ENCODE peak calls at places on chromosomes 13 and 19, in ten cellular contexts. I is stomach, Z is testis, M is lower leg skin, Q is prostate gland, F is adrenal gland, K is tibial nerve, J is heart left ventricle, S is GM12892, N is NB4. T is an unnamed sample.

GRCh38 chr19:54630784-54631183 is 500 bp downstream of the LILRB1 start:
- DNase-seq in F (no peak), J (no peak), K (no peak), N (peak), Q (no peak), M (no peak), S (no peak), I (no peak), Z (no peak), T (no peak)

GRCh38 chr19:38228005-38228377 is 4.0 kb upstream of the DPF1 start:
- DNase-seq in K (no peak), S (no peak), I (no peak), N (no peak), F (no peak), J (no peak), Q (no peak), M (no peak), Z (no peak), T (no peak)

GRCh38 chr19:19447536-19448237 is 42.2 kb downstream of the GATAD2A start:
- DNase-seq in I (no peak), K (no peak), N (peak), J (no peak), M (no peak), Q (no peak), F (peak), Z (no peak), S (no peak), T (no peak)

GRCh38 chr13:52348081-52348480 is 57.9 kb downstream of the THSD1 start:
- DNase-seq in F (no peak), K (no peak), I (no peak), M (no peak), N (no peak), J (no peak), S (no peak), Z (no peak), Q (no peak), T (peak)

GRCh38 chr13:76856141-76856571 is 30.0 kb downstream of the KCTD12 start:
- DNase-seq in Q (no peak), S (no peak), J (no peak), Z (no peak), I (no peak), K (no peak), N (peak), F (no peak), M (no peak), T (no peak)

GRCh38 chr19:54333586-54334298 is 5.2 kb downstream of the LILRA4 start:
- DNase-seq in Z (no peak), N (no peak), M (peak), F (no peak), J (no peak), I (no peak), S (no peak), Q (no peak), K (no peak), T (no peak)

GRCh38 chr13:42378383-42378780 is 106.4 kb downstream of the AKAP11 start:
- DNase-seq in F (no peak), Z (no peak), I (no peak), S (no peak), N (no peak), Q (no peak), J (no peak), K (no peak), M (no peak), T (no peak)

GRCh38 chr13:113466321-113466836 is 13.1 kb upstream of the ADPRHL1 start:
- DNase-seq in I (no peak), J (no peak), N (no peak), Z (no peak), Q (no peak), K (no peak), S (no peak), M (no peak), F (no peak), T (no peak)

GRCh38 chr19:41426952-41427646 is at the start of gene B3GNT8:
- DNase-seq in F (peak), J (peak), Z (peak), S (peak), I (peak), K (peak), N (peak), Q (peak), M (peak), T (peak)

GRCh38 chr13:28819748-28820098 is 416 bp upstream of the MTUS2 start:
- DNase-seq in J (peak), F (peak), S (peak), K (no peak), N (peak), I (peak), Z (peak), M (no peak), Q (no peak), T (peak)

GRCh38 chr19:6718741-6719539 is 1.5 kb downstream of the C3 start:
- DNase-seq in S (no peak), K (no peak), M (no peak), N (peak), Q (no peak), J (no peak), F (peak), I (no peak), Z (peak), T (peak)

GRCh38 chr19:46369817-46370216 is 22.9 kb downstream of the PPP5C start:
- DNase-seq in N (no peak), J (no peak), S (no peak), K (no peak), Z (no peak), Q (no peak), F (no peak), M (no peak), I (no peak), T (no peak)

GRCh38 chr19:50511069-50511822 is at the start of gene JOSD2:
- DNase-seq in N (peak), M (peak), I (peak), S (peak), J (peak), Q (peak), Z (peak), K (peak), F (peak), T (peak)
- TF ChIP-seq POLR2A in N (peak), M (no peak), I (no peak), S (peak), J (no peak), Q (peak), Z (peak), K (peak), F (peak), T (peak)

GRCh38 chr19:40232479-40232878 is 6.0 kb upstream of the CCNP start:
- DNase-seq in N (no peak), F (no peak), M (no peak), I (no peak), Z (no peak), Q (no peak), J (no peak), K (no peak), S (no peak), T (no peak)
- TF ChIP-seq POLR2A in N (no peak), F (no peak), M (no peak), I (no peak), Z (no peak), Q (no peak), J (no peak), K (no peak), S (no peak), T (no peak)

GRCh38 chr13:32124743-32125142 is 93.2 kb downstream of the FRY start:
- DNase-seq in J (no peak), Q (no peak), F (no peak), Z (no peak), K (no peak), S (no peak), I (no peak), M (no peak), N (peak), T (no peak)

GRCh38 chr13:32125221-32125621 is 93.6 kb downstream of the FRY start:
- DNase-seq in Q (no peak), F (no peak), S (no peak), Z (no peak), N (peak), K (peak), M (no peak), I (no peak), J (no peak), T (no peak)

GRCh38 chr13:32126756-32127155 is 95.2 kb downstream of the FRY start:
- DNase-seq in Z (no peak), F (no peak), K (no peak), M (no peak), N (no peak), J (no peak), I (no peak), Q (no peak), S (no peak), T (no peak)

GRCh38 chr13:32126298-32126697 is 94.7 kb downstream of the FRY start:
- DNase-seq in Q (no peak), I (no peak), J (no peak), Z (no peak), K (no peak), F (no peak), N (no peak), M (no peak), S (no peak), T (no peak)

DNA sequence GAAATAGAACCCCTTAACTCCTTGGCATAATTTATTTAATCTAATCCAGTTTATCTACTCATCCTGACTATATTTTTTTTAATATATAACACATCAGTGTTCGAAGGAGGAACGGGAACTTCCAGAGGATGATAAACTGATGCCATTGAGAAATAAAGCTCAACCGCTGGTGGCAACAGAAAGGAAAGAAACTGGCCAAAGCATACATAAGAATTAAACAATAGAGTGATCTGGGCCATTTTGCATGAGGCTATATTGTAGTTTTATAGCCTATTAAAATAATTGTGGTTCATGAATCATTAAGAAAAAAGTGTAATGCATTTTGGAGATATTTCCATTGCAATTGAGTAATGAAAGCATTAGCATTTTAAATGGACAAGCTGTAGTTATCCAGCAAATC is 94.2 kb downstream of the FRY start:
- DNase-seq in I (no peak), K (no peak), Q (no peak), N (peak), S (no peak), F (no peak), M (no peak), J (no peak), Z (no peak), T (no peak)
- TF ChIP-seq POLR2A in I (no peak), K (no peak), Q (no peak), N (no peak), S (no peak), F (no peak), M (no peak), J (no peak), Z (no peak), T (no peak)

DNA sequence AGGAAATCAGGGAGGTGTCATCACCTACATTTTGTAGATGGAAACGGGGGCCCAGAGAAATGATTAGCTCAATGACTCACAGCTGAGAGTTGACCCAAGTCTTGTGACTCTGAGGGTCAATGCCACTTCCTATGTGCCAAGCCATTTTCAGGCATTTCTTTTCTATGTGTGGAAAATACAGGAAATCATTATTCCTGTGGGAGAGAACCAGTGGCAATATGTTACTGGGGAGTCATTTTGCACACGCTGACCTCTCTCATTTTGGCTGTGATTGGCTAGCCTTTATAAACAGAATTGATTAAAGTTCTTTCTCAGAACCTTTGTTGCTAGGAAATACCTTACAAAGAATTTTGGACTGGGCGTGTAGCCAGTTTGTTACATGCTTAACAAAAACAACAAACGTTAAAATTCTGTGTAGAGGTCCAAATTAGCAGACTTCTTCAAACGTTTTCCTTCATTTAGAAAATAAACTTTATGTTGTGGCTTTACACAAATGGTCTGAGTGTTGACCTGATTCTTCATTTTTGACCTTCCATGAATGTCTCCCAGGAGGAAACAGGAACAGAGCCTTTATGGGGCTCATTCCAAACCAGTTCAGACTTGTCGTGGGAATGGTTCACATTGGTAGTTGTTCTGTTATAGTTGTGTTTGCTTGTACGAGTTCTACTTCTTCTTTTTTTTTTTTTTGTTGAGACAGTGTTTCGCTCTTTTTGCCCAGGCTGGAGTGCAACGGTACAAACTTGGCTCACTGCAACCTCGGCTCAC is 11.4 kb downstream of the PCCA start:
- DNase-seq in Z (peak), N (no peak), S (no peak), Q (peak), M (no peak), F (peak), I (peak), J (peak), K (peak), T (no peak)
- TF ChIP-seq POLR2A in Z (no peak), N (no peak), S (no peak), Q (no peak), M (no peak), F (no peak), I (no peak), J (no peak), K (no peak), T (no peak)

DNA sequence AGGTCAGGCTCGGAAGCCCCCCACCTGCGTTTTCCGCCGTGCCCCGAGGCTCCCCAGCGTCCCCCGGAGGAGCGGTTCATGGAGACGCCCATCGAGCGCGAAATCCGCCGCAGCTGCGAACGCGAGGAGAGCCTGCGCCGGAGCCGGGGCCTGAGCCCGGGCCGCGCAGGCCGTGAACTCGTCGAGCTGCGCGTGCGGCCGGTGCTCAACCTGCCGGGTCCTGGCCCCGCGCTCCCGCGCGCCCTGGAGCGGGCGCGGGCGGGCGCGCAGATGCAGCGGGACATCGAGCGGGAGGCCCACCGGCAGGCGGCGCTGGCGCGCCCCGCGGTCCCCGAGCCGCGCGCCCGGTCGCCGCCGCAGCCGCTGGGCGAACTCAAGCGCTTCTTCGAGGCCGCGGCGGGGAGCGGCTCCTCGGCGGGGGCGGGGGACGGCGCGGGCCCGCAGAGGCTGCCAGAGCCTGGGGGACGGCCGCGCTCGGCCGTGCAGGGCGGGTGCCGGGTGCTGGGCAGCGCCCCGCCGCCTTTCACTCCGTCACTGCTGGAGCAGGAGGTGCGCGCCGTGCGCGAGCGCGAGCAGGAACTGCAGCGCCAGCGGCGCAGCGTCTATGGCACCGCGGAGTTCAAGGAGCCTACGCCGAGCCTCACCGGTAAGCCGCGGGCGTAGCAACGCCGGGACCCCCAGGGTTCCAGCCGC is 792 bp downstream of the MISP3 start:
- DNase-seq in Z (peak), M (no peak), Q (peak), I (peak), K (peak), J (peak), S (peak), N (peak), F (peak), T (peak)
- TF ChIP-seq POLR2A in Z (no peak), M (no peak), Q (peak), I (no peak), K (peak), J (no peak), S (no peak), N (no peak), F (peak), T (peak)

GRCh38 chr13:106133025-106133424 is 402.4 kb downstream of the EFNB2 start:
- DNase-seq in Q (no peak), S (no peak), N (no peak), I (no peak), F (no peak), M (no peak), J (no peak), Z (no peak), K (no peak), T (no peak)

GRCh38 chr13:106132216-106132615 is 403.2 kb downstream of the EFNB2 start:
- DNase-seq in F (no peak), N (no peak), Z (no peak), M (no peak), J (no peak), S (no peak), K (no peak), I (no peak), Q (no peak), T (no peak)

GRCh38 chr13:106129993-106130392 is 405.5 kb downstream of the EFNB2 start:
- DNase-seq in F (no peak), K (no peak), Q (no peak), N (no peak), Z (no peak), M (no peak), J (no peak), I (no peak), S (no peak), T (no peak)

DNA sequence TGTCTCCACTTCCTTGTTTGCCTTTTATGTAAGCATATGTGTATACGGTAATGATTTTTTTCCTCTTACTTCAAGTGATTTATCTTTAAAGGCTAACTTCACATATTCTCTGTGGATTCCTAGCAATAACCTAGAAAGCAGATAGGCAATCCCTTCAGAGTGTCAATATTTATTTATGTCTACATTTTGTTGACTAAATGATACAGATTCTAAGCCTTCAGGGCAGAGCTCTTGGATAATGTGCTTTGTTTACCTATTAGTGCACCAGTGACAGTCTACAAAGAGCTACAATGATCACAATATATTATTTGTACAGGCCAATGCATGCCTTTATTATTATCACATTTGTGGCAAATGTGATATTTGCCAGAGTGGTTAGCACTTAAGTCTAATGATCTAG is 406.2 kb downstream of the EFNB2 start:
- DNase-seq in Q (no peak), N (no peak), K (no peak), F (no peak), S (no peak), J (no peak), I (no peak), Z (no peak), M (no peak), T (no peak)
- TF ChIP-seq POLR2A in Q (no peak), N (no peak), K (no peak), F (no peak), S (no peak), J (no peak), I (no peak), Z (no peak), M (no peak), T (no peak)

DNA sequence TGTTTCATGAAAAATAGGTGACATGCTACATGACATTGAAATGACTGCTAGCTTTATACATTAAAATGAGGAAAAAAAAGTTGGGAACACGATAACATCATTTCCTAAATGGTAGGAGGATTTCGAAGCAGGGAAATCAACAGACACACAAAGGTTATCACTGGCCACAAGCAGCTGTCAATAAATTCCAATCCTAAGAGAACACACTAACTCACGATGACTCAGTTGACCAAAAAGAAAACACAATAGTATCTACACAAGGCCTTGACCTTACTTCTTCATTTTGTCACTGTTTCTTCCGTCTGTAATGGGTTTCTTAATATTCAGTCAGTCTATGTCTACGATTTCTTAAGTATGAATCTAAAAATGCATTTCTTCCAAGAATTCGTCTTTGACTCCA is 36.5 kb downstream of the STARD13 start:
- DNase-seq in K (no peak), J (no peak), S (no peak), M (no peak), F (no peak), Z (no peak), I (no peak), N (no peak), Q (no peak), T (no peak)
- TF ChIP-seq POLR2A in K (no peak), J (no peak), S (no peak), M (no peak), F (no peak), Z (no peak), I (no peak), N (no peak), Q (no peak), T (no peak)

DNA sequence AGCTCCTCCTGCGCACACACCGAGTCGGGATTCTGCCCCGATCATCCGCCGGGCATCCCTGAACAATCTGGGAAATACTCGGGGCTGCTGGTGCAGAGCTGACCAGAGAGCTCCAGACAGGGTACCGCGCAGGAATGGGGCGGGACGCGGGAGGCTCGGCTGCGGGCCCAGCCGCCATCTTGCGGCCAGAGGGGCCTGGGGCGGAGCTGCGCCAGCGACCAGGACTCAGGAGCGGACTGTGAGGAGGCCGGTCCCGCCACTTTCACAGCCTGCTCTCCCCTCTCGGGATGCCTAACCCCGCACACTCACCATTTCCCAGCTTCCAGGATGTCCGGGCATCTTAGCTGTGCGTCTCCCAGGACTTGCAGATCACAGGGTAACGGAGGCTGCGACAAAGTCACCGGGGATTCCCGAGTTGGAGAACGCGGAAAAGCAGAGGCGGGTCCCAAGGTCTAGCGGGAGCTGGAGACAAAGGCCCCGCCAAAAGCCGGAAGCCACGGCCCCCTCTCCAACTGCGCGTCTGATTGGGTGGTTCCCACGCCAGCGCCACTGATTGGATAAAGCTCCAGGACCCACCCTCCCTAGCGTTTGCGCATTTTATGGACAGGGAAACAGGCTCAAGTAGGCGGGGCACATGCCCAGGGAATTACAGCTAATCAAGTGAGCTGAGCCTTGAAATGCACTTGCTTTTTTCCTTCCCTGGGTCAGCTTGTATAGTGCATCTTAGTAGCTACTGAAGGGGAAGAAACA is 15.8 kb upstream of the ZNF43 start:
- DNase-seq in Q (peak), I (peak), Z (peak), N (peak), S (peak), M (peak), K (peak), F (peak), J (peak), T (peak)
- TF ChIP-seq POLR2A in Q (peak), I (no peak), Z (no peak), N (peak), S (no peak), M (no peak), K (no peak), F (peak), J (no peak), T (peak)

DNA sequence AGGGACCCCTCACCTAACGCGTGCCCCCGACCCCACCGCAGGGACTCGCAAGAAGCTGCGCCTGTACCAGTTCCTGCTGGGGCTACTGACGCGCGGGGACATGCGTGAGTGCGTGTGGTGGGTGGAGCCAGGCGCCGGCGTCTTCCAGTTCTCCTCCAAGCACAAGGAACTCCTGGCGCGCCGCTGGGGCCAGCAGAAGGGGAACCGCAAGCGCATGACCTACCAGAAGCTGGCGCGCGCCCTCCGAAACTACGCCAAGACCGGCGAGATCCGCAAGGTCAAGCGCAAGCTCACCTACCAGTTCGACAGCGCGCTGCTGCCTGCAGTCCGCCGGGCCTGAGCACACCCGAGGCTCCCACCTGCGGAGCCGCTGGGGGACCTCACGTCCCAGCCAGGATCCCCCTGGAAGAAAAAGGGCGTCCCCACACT is 4.7 kb upstream of the MYBPC2 start:
- DNase-seq in N (no peak), I (peak), Z (peak), F (peak), K (peak), J (peak), S (no peak), M (peak), Q (peak), T (peak)
- TF ChIP-seq POLR2A in N (no peak), I (no peak), Z (peak), F (no peak), K (peak), J (no peak), S (no peak), M (no peak), Q (peak), T (no peak)